ENCODE peak calls at places on chromosomes 1 and 21, in four cellular contexts. One of them, this sample, is unnamed.

GRCh38 chr1:41608242-41608641 is 123.8 kb upstream of the EDN2 start:
- DNase-seq in sigmoid colon: peak; percentile 40
- DNase-seq in activated CD4-positive, alpha-beta T cell treated with anti-CD3 and anti-CD28 coated beads, Interleukin-2, amount 10 ng/mL, durations not matched to agents 7 days and 5 days: no peak
- DNase-seq in naive thymus-derived CD8-positive, alpha-beta T cell: no peak
- DNase-seq in this sample: no peak

GRCh38 chr1:241736387-241736786 is 84.3 kb downstream of the WDR64 start:
- DNase-seq in sigmoid colon: no peak
- DNase-seq in naive thymus-derived CD8-positive, alpha-beta T cell: no peak
- DNase-seq in activated CD4-positive, alpha-beta T cell treated with anti-CD3 and anti-CD28 coated beads, Interleukin-2, amount 10 ng/mL, durations not matched to agents 7 days and 5 days: no peak
- DNase-seq in this sample: no peak

GRCh38 chr1:226962421-226963391 is 22.6 kb downstream of the COQ8A start:
- DNase-seq in sigmoid colon: peak; percentile 29
- DNase-seq in naive thymus-derived CD8-positive, alpha-beta T cell: no peak
- DNase-seq in activated CD4-positive, alpha-beta T cell treated with anti-CD3 and anti-CD28 coated beads, Interleukin-2, amount 10 ng/mL, durations not matched to agents 7 days and 5 days: no peak
- DNase-seq in this sample: no peak

GRCh38 chr1:53471000-53471399 is 11.8 kb downstream of the DMRTB1 start:
- DNase-seq in naive thymus-derived CD8-positive, alpha-beta T cell: no peak
- DNase-seq in sigmoid colon: no peak
- DNase-seq in activated CD4-positive, alpha-beta T cell treated with anti-CD3 and anti-CD28 coated beads, Interleukin-2, amount 10 ng/mL, durations not matched to agents 7 days and 5 days: no peak
- DNase-seq in this sample: no peak

GRCh38 chr1:155044812-155045690 is 6.1 kb upstream of the ADAM15 start:
- DNase-seq in activated CD4-positive, alpha-beta T cell treated with anti-CD3 and anti-CD28 coated beads, Interleukin-2, amount 10 ng/mL, durations not matched to agents 7 days and 5 days: peak; percentile 78
- DNase-seq in naive thymus-derived CD8-positive, alpha-beta T cell: peak; percentile 58
- DNase-seq in sigmoid colon: peak; percentile 85
- DNase-seq in this sample: peak; percentile 45

GRCh38 chr1:225812488-225813249 is 2.7 kb downstream of the EPHX1 start:
- DNase-seq in sigmoid colon: no peak
- DNase-seq in activated CD4-positive, alpha-beta T cell treated with anti-CD3 and anti-CD28 coated beads, Interleukin-2, amount 10 ng/mL, durations not matched to agents 7 days and 5 days: no peak
- DNase-seq in naive thymus-derived CD8-positive, alpha-beta T cell: no peak
- DNase-seq in this sample: no peak

GRCh38 chr1:202106340-202107284 is 16.1 kb upstream of the GPR37L1 start:
- DNase-seq in sigmoid colon: no peak
- DNase-seq in activated CD4-positive, alpha-beta T cell treated with anti-CD3 and anti-CD28 coated beads, Interleukin-2, amount 10 ng/mL, durations not matched to agents 7 days and 5 days: no peak
- DNase-seq in naive thymus-derived CD8-positive, alpha-beta T cell: no peak
- DNase-seq in this sample: no peak

GRCh38 chr1:235402457-235403200 is 35.4 kb downstream of the TBCE start:
- DNase-seq in activated CD4-positive, alpha-beta T cell treated with anti-CD3 and anti-CD28 coated beads, Interleukin-2, amount 10 ng/mL, durations not matched to agents 7 days and 5 days: no peak
- DNase-seq in sigmoid colon: no peak
- DNase-seq in naive thymus-derived CD8-positive, alpha-beta T cell: no peak
- DNase-seq in this sample: no peak

GRCh38 chr1:43339584-43340232 is 2.1 kb downstream of the MPL start:
- DNase-seq in naive thymus-derived CD8-positive, alpha-beta T cell: no peak
- DNase-seq in activated CD4-positive, alpha-beta T cell treated with anti-CD3 and anti-CD28 coated beads, Interleukin-2, amount 10 ng/mL, durations not matched to agents 7 days and 5 days: no peak
- DNase-seq in sigmoid colon: peak; percentile 20
- DNase-seq in this sample: no peak

GRCh38 chr1:38270241-38270871 is 223.8 kb upstream of the POU3F1 start:
- DNase-seq in activated CD4-positive, alpha-beta T cell treated with anti-CD3 and anti-CD28 coated beads, Interleukin-2, amount 10 ng/mL, durations not matched to agents 7 days and 5 days: no peak
- DNase-seq in naive thymus-derived CD8-positive, alpha-beta T cell: no peak
- DNase-seq in sigmoid colon: peak; percentile 40
- DNase-seq in this sample: no peak

GRCh38 chr1:205077934-205078311 is 6.3 kb downstream of the TMEM81 start:
- DNase-seq in sigmoid colon: no peak
- DNase-seq in naive thymus-derived CD8-positive, alpha-beta T cell: no peak
- DNase-seq in activated CD4-positive, alpha-beta T cell treated with anti-CD3 and anti-CD28 coated beads, Interleukin-2, amount 10 ng/mL, durations not matched to agents 7 days and 5 days: no peak
- DNase-seq in this sample: no peak

GRCh38 chr1:75765697-75766355 is 20.2 kb upstream of the RABGGTB start:
- DNase-seq in sigmoid colon: no peak
- DNase-seq in activated CD4-positive, alpha-beta T cell treated with anti-CD3 and anti-CD28 coated beads, Interleukin-2, amount 10 ng/mL, durations not matched to agents 7 days and 5 days: no peak
- DNase-seq in naive thymus-derived CD8-positive, alpha-beta T cell: no peak
- DNase-seq in this sample: peak; percentile 51

GRCh38 chr21:15277498-15277897 is 212.7 kb upstream of the NRIP1 start:
- DNase-seq in naive thymus-derived CD8-positive, alpha-beta T cell: no peak
- DNase-seq in activated CD4-positive, alpha-beta T cell treated with anti-CD3 and anti-CD28 coated beads, Interleukin-2, amount 10 ng/mL, durations not matched to agents 7 days and 5 days: no peak
- DNase-seq in sigmoid colon: no peak
- DNase-seq in this sample: no peak

GRCh38 chr1:202189012-202189790 is 4.4 kb upstream of the LGR6 start:
- DNase-seq in naive thymus-derived CD8-positive, alpha-beta T cell: peak; percentile 62
- DNase-seq in sigmoid colon: no peak
- DNase-seq in activated CD4-positive, alpha-beta T cell treated with anti-CD3 and anti-CD28 coated beads, Interleukin-2, amount 10 ng/mL, durations not matched to agents 7 days and 5 days: peak; percentile 79
- DNase-seq in this sample: no peak

GRCh38 chr1:11887666-11888007 is 28.9 kb upstream of the NPPB start:
- DNase-seq in activated CD4-positive, alpha-beta T cell treated with anti-CD3 and anti-CD28 coated beads, Interleukin-2, amount 10 ng/mL, durations not matched to agents 7 days and 5 days: no peak
- DNase-seq in naive thymus-derived CD8-positive, alpha-beta T cell: no peak
- DNase-seq in sigmoid colon: no peak
- DNase-seq in this sample: no peak

GRCh38 chr1:114315601-114316000 is 161.9 kb upstream of the SYT6 start:
- DNase-seq in naive thymus-derived CD8-positive, alpha-beta T cell: no peak
- DNase-seq in activated CD4-positive, alpha-beta T cell treated with anti-CD3 and anti-CD28 coated beads, Interleukin-2, amount 10 ng/mL, durations not matched to agents 7 days and 5 days: no peak
- DNase-seq in sigmoid colon: no peak
- DNase-seq in this sample: no peak

GRCh38 chr1:239785576-239785975 is 306.1 kb upstream of the FMN2 start:
- DNase-seq in sigmoid colon: no peak
- DNase-seq in naive thymus-derived CD8-positive, alpha-beta T cell: no peak
- DNase-seq in activated CD4-positive, alpha-beta T cell treated with anti-CD3 and anti-CD28 coated beads, Interleukin-2, amount 10 ng/mL, durations not matched to agents 7 days and 5 days: no peak
- DNase-seq in this sample: no peak

GRCh38 chr1:197981546-197981945 is 64.4 kb downstream of the LHX9 start:
- DNase-seq in naive thymus-derived CD8-positive, alpha-beta T cell: no peak
- DNase-seq in sigmoid colon: no peak
- DNase-seq in activated CD4-positive, alpha-beta T cell treated with anti-CD3 and anti-CD28 coated beads, Interleukin-2, amount 10 ng/mL, durations not matched to agents 7 days and 5 days: no peak
- DNase-seq in this sample: no peak

GRCh38 chr1:4395158-4395557 is 259.3 kb upstream of the AJAP1 start:
- DNase-seq in naive thymus-derived CD8-positive, alpha-beta T cell: no peak
- DNase-seq in sigmoid colon: no peak
- DNase-seq in activated CD4-positive, alpha-beta T cell treated with anti-CD3 and anti-CD28 coated beads, Interleukin-2, amount 10 ng/mL, durations not matched to agents 7 days and 5 days: no peak
- DNase-seq in this sample: no peak

GRCh38 chr1:223011230-223011856 is 131.7 kb downstream of the TLR5 start:
- DNase-seq in activated CD4-positive, alpha-beta T cell treated with anti-CD3 and anti-CD28 coated beads, Interleukin-2, amount 10 ng/mL, durations not matched to agents 7 days and 5 days: no peak
- DNase-seq in naive thymus-derived CD8-positive, alpha-beta T cell: no peak
- DNase-seq in sigmoid colon: no peak
- DNase-seq in this sample: no peak

GRCh38 chr21:25934771-25935224 is 200.0 kb downstream of the GABPA start:
- DNase-seq in sigmoid colon: peak; percentile 92
- DNase-seq in naive thymus-derived CD8-positive, alpha-beta T cell: no peak
- DNase-seq in activated CD4-positive, alpha-beta T cell treated with anti-CD3 and anti-CD28 coated beads, Interleukin-2, amount 10 ng/mL, durations not matched to agents 7 days and 5 days: peak; percentile 19
- DNase-seq in this sample: peak; percentile 86